ENCODE peak calls at places on chromosomes 6 and 20, in nine cellular contexts. D is astrocyte of the cerebellum; V is stimulated activated CD8-positive, alpha-beta memory T cell treated with anti-CD3 and anti-CD28 coated beads, Interleukin-7, amount 100 ng/mL, for 24 hours; X is NCI-H2081; H is activated naive CD4-positive, alpha-beta T cell treated with Interleukin-2 at 50 U/mL for 16 hours; O is EL; C is stimulated activated CD4-positive, alpha-beta T cell treated with anti-CD3 and anti-CD28 coated beads, Interleukin-12 subunit alpha, Interleukin-12 subunit beta, amount 100 ng/mL, for 4 hours; Y is GM03348; F is germinal center. Z is an unnamed sample.

GRCh38 chr6:100160913-100161312 is 166.9 kb upstream of the MCHR2 start:
- DNase-seq in D (no peak), X (peak; percentile 10), V (no peak), O (no peak), C (no peak), F (no peak), Y (no peak), H (no peak), Z (no peak)

GRCh38 chr6:130357436-130357835 is 8.4 kb upstream of the TMEM200A start:
- DNase-seq in Y (no peak), H (no peak), F (no peak), V (no peak), O (no peak), X (no peak), C (no peak), D (no peak), Z (no peak)

GRCh38 chr20:48627737-48628128 is 200.1 kb downstream of the PREX1 start:
- DNase-seq in X (no peak), F (no peak), H (no peak), O (no peak), D (no peak), Y (no peak), V (no peak), C (no peak), Z (no peak)

GRCh38 chr6:21772467-21772866 is 178.9 kb downstream of the SOX4 start:
- DNase-seq in D (no peak), V (no peak), X (no peak), Y (no peak), C (no peak), O (no peak), H (no peak), F (no peak), Z (no peak)

GRCh38 chr6:4946521-4946920 is 57.3 kb downstream of the RPP40 start:
- DNase-seq in C (no peak), X (no peak), F (no peak), V (no peak), D (no peak), H (no peak), O (no peak), Y (no peak), Z (no peak)

GRCh38 chr6:2369606-2370005 is 124.2 kb upstream of the GMDS start:
- DNase-seq in D (no peak), F (no peak), Y (no peak), V (no peak), C (no peak), H (no peak), X (no peak), O (no peak), Z (no peak)

GRCh38 chr6:144477396-144477795 is 192.3 kb downstream of the UTRN start:
- DNase-seq in F (no peak), C (no peak), V (no peak), X (no peak), D (no peak), O (no peak), Y (peak; percentile 22), H (no peak), Z (no peak)

GRCh38 chr6:26251354-26252081 is 113.5 kb upstream of the BTN3A2 start:
- DNase-seq in C (no peak), X (no peak), O (peak; percentile 96), V (peak; percentile 35), D (peak; percentile 84), H (peak; percentile 54), F (peak; percentile 77), Y (peak; percentile 81), Z (peak; percentile 67)

GRCh38 chr20:62388839-62389600 is 2.1 kb downstream of the RPS21 start:
- DNase-seq in D (no peak), C (no peak), V (no peak), O (no peak), X (no peak), Y (no peak), F (no peak), H (no peak), Z (no peak)

GRCh38 chr6:129890701-129891100 is 29.6 kb upstream of the TMEM244 start:
- DNase-seq in H (no peak), D (no peak), C (no peak), O (peak; percentile 13), X (no peak), F (no peak), Y (no peak), V (no peak), Z (no peak)

GRCh38 chr6:49606696-49607390 is 29.8 kb downstream of the RHAG start:
- DNase-seq in F (peak; percentile 26), X (peak; percentile 81), D (peak; percentile 84), H (no peak), C (no peak), O (peak; percentile 74), Y (peak; percentile 80), V (no peak), Z (peak; percentile 52)

GRCh38 chr20:58875111-58875510 is 22.6 kb downstream of the GNAS start:
- DNase-seq in H (no peak), X (no peak), V (no peak), O (no peak), C (no peak), F (no peak), Y (no peak), D (no peak), Z (no peak)

GRCh38 chr6:125821825-125822281 is 31.1 kb downstream of the NCOA7 start:
- DNase-seq in X (peak; percentile 21), V (no peak), H (no peak), Y (peak; percentile 7), C (no peak), D (no peak), F (no peak), O (peak; percentile 8), Z (no peak)

GRCh38 chr6:32941412-32941784 is 570 bp upstream of the HLA-DMB start:
- DNase-seq in X (no peak), H (peak; percentile 55), D (no peak), Y (no peak), O (no peak), F (peak; percentile 64), C (peak; percentile 16), V (no peak), Z (no peak)